ENCODE peak calls at places on chromosomes 12 and 14, in eight cellular contexts. W, I, E, K, H, B, S and D are unnamed samples.
A peak's percentile ranks its signal among the peaks of the same experiment; 100 is the strongest.

GRCh38 chr12:103858335-103858734 is 17.3 kb upstream of the NT5DC3 start:
- DNase-seq in S (no peak), E (no peak), K (no peak), H (no peak), W (no peak), B (no peak), I (no peak), D (no peak)

GRCh38 chr14:101721111-101721510 is 40.4 kb upstream of the PPP2R5C start:
- DNase-seq in E (no peak), B (no peak), I (no peak), K (no peak), S (no peak), W (no peak), H (no peak), D (no peak)

GRCh38 chr12:100716949-100717732 is 77.4 kb upstream of the ANO4 start:
- DNase-seq in K (no peak), E (peak; percentile 46), H (no peak), W (peak; percentile 20), S (no peak), I (no peak), B (no peak), D (no peak)

GRCh38 chr14:105474478-105475268 is at the start of gene CRIP2:
- DNase-seq in S (peak; percentile 68), K (no peak), B (peak; percentile 38), H (peak; percentile 47), E (peak; percentile 68), I (no peak), W (peak; percentile 78), D (peak; percentile 27)

GRCh38 chr12:55707841-55708694 is at the start of gene ITGA7:
- DNase-seq in W (peak; percentile 87), H (no peak), E (peak; percentile 66), S (peak; percentile 40), K (no peak), I (peak; percentile 80), B (no peak), D (peak; percentile 60)

GRCh38 chr12:11705010-11705409 is 55.5 kb downstream of the ETV6 start:
- DNase-seq in H (peak; percentile 91), I (no peak), S (peak; percentile 6), B (peak; percentile 79), W (no peak), K (no peak), E (no peak), D (no peak)

GRCh38 chr12:108838194-108839010 is 19.0 kb downstream of the SSH1 start:
- DNase-seq in I (peak; percentile 89), E (peak; percentile 84), H (peak; percentile 99), B (peak; percentile 98), S (peak; percentile 93), K (peak; percentile 56), W (peak; percentile 87), D (peak; percentile 90)

GRCh38 chr12:110563702-110564470 is 19.2 kb downstream of the PPTC7 start:
- DNase-seq in I (no peak), K (no peak), S (no peak), H (no peak), E (no peak), W (no peak), B (no peak), D (no peak)

GRCh38 chr14:101480022-101480746 is 81.1 kb upstream of the DIO3 start:
- DNase-seq in H (no peak), S (no peak), I (peak; percentile 20), W (no peak), K (no peak), E (no peak), B (no peak), D (no peak)

GRCh38 chr12:5898874-5899273 is 46.2 kb downstream of the ANO2 start:
- DNase-seq in B (peak; percentile 4), W (no peak), H (no peak), I (no peak), E (no peak), K (no peak), S (no peak), D (no peak)
- TF ChIP-seq CTCF in B (no peak), W (no peak), H (no peak), I (no peak), E (peak; percentile 14), K (no peak), S (peak; percentile 48), D (no peak)

GRCh38 chr12:61652265-61652664 is 607.9 kb upstream of the USP15 start:
- DNase-seq in K (no peak), I (no peak), E (no peak), B (no peak), W (no peak), S (no peak), H (no peak), D (no peak)

DNA sequence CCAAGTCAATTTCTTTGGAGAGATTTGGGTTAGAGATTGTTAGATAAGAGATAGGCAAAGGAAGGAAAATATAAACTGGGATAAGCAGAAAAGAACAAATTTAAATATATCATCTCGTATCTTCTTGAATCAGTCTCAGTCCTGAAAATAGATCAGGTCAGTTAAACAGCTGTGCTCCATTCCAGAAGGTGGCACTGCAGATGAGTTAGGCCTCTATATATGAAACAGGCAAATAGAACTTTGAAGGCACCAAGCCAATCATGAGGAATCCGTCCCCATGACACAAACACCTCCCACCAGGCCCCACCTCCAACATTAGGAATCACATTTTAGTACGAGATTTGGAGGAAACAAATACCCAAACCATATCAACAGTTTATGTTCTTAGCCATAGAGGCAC is 605.5 kb upstream of the USP15 start:
- DNase-seq in B (peak; percentile 25), E (no peak), W (no peak), H (peak; percentile 17), K (no peak), S (no peak), I (no peak), D (no peak)
- TF ChIP-seq CTCF in B (peak; percentile 21), E (no peak), W (no peak), H (peak; percentile 38), K (no peak), S (no peak), I (peak; percentile 11), D (no peak)

GRCh38 chr12:105204127-105204526 is 31.8 kb downstream of the APPL2 start:
- DNase-seq in H (no peak), W (no peak), S (no peak), E (no peak), B (no peak), I (no peak), K (no peak), D (no peak)
- TF ChIP-seq CTCF in H (no peak), W (no peak), S (no peak), E (no peak), B (no peak), I (no peak), K (no peak), D (no peak)

GRCh38 chr12:127457726-127458125 is 809.2 kb upstream of the TMEM132C start:
- DNase-seq in E (no peak), W (no peak), S (no peak), K (no peak), I (no peak), B (no peak), H (no peak), D (no peak)

GRCh38 chr12:127459687-127460086 is 807.3 kb upstream of the TMEM132C start:
- DNase-seq in W (no peak), E (no peak), K (no peak), H (no peak), S (no peak), I (no peak), B (no peak), D (no peak)

GRCh38 chr12:127450822-127451221 is 816.1 kb upstream of the TMEM132C start:
- DNase-seq in W (no peak), S (no peak), E (no peak), K (no peak), I (no peak), B (no peak), H (no peak), D (no peak)

GRCh38 chr12:127459166-127459565 is 807.8 kb upstream of the TMEM132C start:
- DNase-seq in H (no peak), W (no peak), S (no peak), K (no peak), E (no peak), B (no peak), I (no peak), D (no peak)

GRCh38 chr12:127455347-127456265 is 811.4 kb upstream of the TMEM132C start:
- DNase-seq in W (no peak), K (no peak), I (no peak), B (no peak), S (no peak), H (no peak), E (no peak), D (no peak)
- TF ChIP-seq CTCF in W (no peak), K (no peak), I (no peak), B (no peak), S (no peak), H (no peak), E (no peak), D (no peak)